ENCODE peak calls at places on chromosomes 2 and 18, in nine cellular contexts. P is astrocyte of the cerebellum; J is stimulated activated CD8-positive, alpha-beta memory T cell treated with anti-CD3 and anti-CD28 coated beads, Interleukin-7, amount 100 ng/mL, for 1 hour; R is dorsolateral prefrontal cortex; H is left ventricle myocardium inferior; W is HuH-7; Q is AG04449; E is NCI-H2081; A is RKO. T is an unnamed sample.

GRCh38 chr2:40130251-40130994 is 321.5 kb downstream of the SLC8A1 start:
- DNase-seq in P (peak; percentile 41), J (no peak), R (no peak), H (peak; percentile 59), W (no peak), Q (no peak), E (no peak), A (no peak), T (no peak)

GRCh38 chr2:109009920-109010610 is 21.0 kb upstream of the EDAR start:
- DNase-seq in P (no peak), J (no peak), R (no peak), H (no peak), W (no peak), Q (no peak), E (no peak), A (peak; percentile 55), T (no peak)

GRCh38 chr2:101883860-101884259 is 107.9 kb upstream of the IL1R2 start:
- DNase-seq in P (peak; percentile 47), J (no peak), R (no peak), H (no peak), W (peak; percentile 34), Q (no peak), E (no peak), A (peak; percentile 79), T (no peak)

GRCh38 chr18:36931116-36931515 is 102.2 kb downstream of the KIAA1328 start:
- DNase-seq in P (no peak), J (no peak), R (no peak), H (no peak), W (no peak), Q (no peak), E (no peak), A (no peak), T (no peak)

GRCh38 chr18:49041677-49042570 is 91.2 kb upstream of the SMAD7 start:
- DNase-seq in P (peak; percentile 55), J (no peak), R (peak; percentile 23), H (peak; percentile 58), W (no peak), Q (no peak), E (no peak), A (peak; percentile 3), T (peak; percentile 37)

GRCh38 chr2:166373951-166374350 is 1.8 kb downstream of the SCN9A start:
- DNase-seq in P (peak; percentile 49), J (no peak), R (no peak), H (no peak), W (peak; percentile 23), Q (no peak), E (peak; percentile 25), A (peak; percentile 40), T (no peak)

GRCh38 chr18:26071725-26072124 is 18.7 kb downstream of the SS18 start:
- DNase-seq in P (no peak), J (no peak), R (no peak), H (no peak), W (no peak), Q (no peak), E (no peak), A (no peak), T (no peak)

GRCh38 chr18:32735781-32736180 is 37.0 kb downstream of the KLHL14 start:
- DNase-seq in P (peak; percentile 82), J (no peak), R (no peak), H (no peak), W (no peak), Q (no peak), E (peak; percentile 44), A (peak; percentile 55), T (no peak)

GRCh38 chr2:3483227-3483985 is 35.9 kb downstream of the ADI1 start:
- DNase-seq in P (no peak), J (no peak), R (peak; percentile 44), H (peak; percentile 83), W (no peak), Q (peak; percentile 63), E (no peak), A (no peak), T (no peak)

GRCh38 chr2:150781142-150781541 is 293.7 kb upstream of the RND3 start:
- DNase-seq in P (no peak), J (no peak), R (no peak), H (no peak), W (no peak), Q (no peak), E (no peak), A (no peak), T (no peak)

GRCh38 chr2:120677696-120678095 is 58.0 kb upstream of the GLI2 start:
- DNase-seq in P (peak; percentile 31), J (no peak), R (no peak), H (no peak), W (no peak), Q (no peak), E (no peak), A (no peak), T (no peak)

GRCh38 chr18:3704556-3705162 is 254.7 kb downstream of the TGIF1 start:
- DNase-seq in P (peak; percentile 37), J (no peak), R (no peak), H (no peak), W (no peak), Q (no peak), E (no peak), A (no peak), T (no peak)

GRCh38 chr2:66433945-66434678 is 813 bp upstream of the MEIS1 start:
- DNase-seq in P (no peak), J (no peak), R (peak; percentile 29), H (peak; percentile 54), W (peak; percentile 58), Q (no peak), E (peak; percentile 51), A (no peak), T (no peak)

GRCh38 chr2:202261531-202261930 is 4.0 kb upstream of the NOP58 start:
- DNase-seq in P (no peak), J (no peak), R (no peak), H (no peak), W (no peak), Q (no peak), E (no peak), A (no peak), T (no peak)

GRCh38 chr2:88180594-88181240 is 10.6 kb downstream of the THNSL2 start:
- DNase-seq in P (no peak), J (no peak), R (no peak), H (no peak), W (no peak), Q (peak; percentile 52), E (no peak), A (peak; percentile 77), T (no peak)

GRCh38 chr2:173159794-173160463 is 84.3 kb downstream of the MAP3K20 start:
- DNase-seq in P (peak; percentile 87), J (no peak), R (peak; percentile 15), H (peak; percentile 80), W (peak; percentile 63), Q (peak; percentile 97), E (no peak), A (peak; percentile 87), T (no peak)

GRCh38 chr2:33457588-33458247 is 18.7 kb upstream of the RASGRP3 start:
- DNase-seq in P (no peak), J (no peak), R (no peak), H (peak; percentile 48), W (peak; percentile 37), Q (no peak), E (no peak), A (no peak), T (no peak)

GRCh38 chr2:85917887-85918795 is 29.4 kb upstream of the ST3GAL5 start:
- DNase-seq in P (no peak), J (no peak), R (no peak), H (no peak), W (no peak), Q (no peak), E (no peak), A (no peak), T (no peak)

GRCh38 chr2:239109041-239109915 is 261.4 kb downstream of the TWIST2 start:
- DNase-seq in P (no peak), J (no peak), R (no peak), H (peak; percentile 43), W (no peak), Q (no peak), E (peak; percentile 39), A (no peak), T (no peak)

GRCh38 chr2:72778410-72778809 is 47.4 kb downstream of the EXOC6B start:
- DNase-seq in P (no peak), J (no peak), R (no peak), H (no peak), W (no peak), Q (no peak), E (no peak), A (peak; percentile 74), T (no peak)

GRCh38 chr2:196586511-196586991 is 53.0 kb upstream of the CCDC150 start:
- DNase-seq in P (peak; percentile 92), J (no peak), R (no peak), H (no peak), W (no peak), Q (no peak), E (no peak), A (peak; percentile 83), T (no peak)

GRCh38 chr2:49271060-49271665 is 116.8 kb upstream of the FSHR start:
- DNase-seq in P (no peak), J (no peak), R (no peak), H (no peak), W (no peak), Q (no peak), E (no peak), A (no peak), T (no peak)

T was measured in activated T-helper 1 cell treated with anti-CD3 and anti-CD28 coated beads, Interleukin-2, amount 50 U/mL, for 16 hours.